ENCODE peak calls at places on chromosomes 13 and 19, in ten cellular contexts. B, D, K, A, I, W, X, G, L and Z are unnamed samples.
A peak's percentile ranks its signal among the peaks of the same experiment; 100 is the strongest.

GRCh38 chr13:28609936-28610335 is 49.0 kb upstream of the POMP start:
- DNase-seq in B (no peak), X (no peak), G (no peak), D (no peak), K (no peak), A (peak; percentile 73), L (peak; percentile 71), I (no peak), W (no peak), Z (peak; percentile 77)

GRCh38 chr19:37738371-37738770 is 18.8 kb upstream of the ZNF607 start:
- DNase-seq in G (no peak), L (no peak), W (no peak), A (no peak), B (no peak), I (no peak), K (no peak), X (no peak), D (no peak), Z (no peak)

GRCh38 chr19:31385744-31386143 is 36.5 kb upstream of the TSHZ3 start:
- DNase-seq in W (no peak), I (no peak), G (no peak), K (no peak), B (no peak), D (no peak), L (no peak), X (no peak), A (no peak), Z (no peak)

GRCh38 chr13:42395066-42395821 is 123.3 kb downstream of the AKAP11 start:
- DNase-seq in B (no peak), D (no peak), I (no peak), W (no peak), G (no peak), K (no peak), A (no peak), X (no peak), L (no peak), Z (no peak)

GRCh38 chr13:110882228-110882627 is 32.6 kb downstream of the ANKRD10 start:
- DNase-seq in X (no peak), A (no peak), B (no peak), W (no peak), G (no peak), I (no peak), L (no peak), K (no peak), D (no peak), Z (no peak)

GRCh38 chr13:30043631-30043925 is 193.2 kb upstream of the UBL3 start:
- DNase-seq in I (no peak), L (no peak), W (no peak), B (no peak), A (no peak), G (no peak), K (no peak), X (no peak), D (no peak), Z (no peak)

GRCh38 chr19:35220315-35220921 is 8.1 kb downstream of the FAM187B start:
- DNase-seq in A (no peak), W (no peak), G (no peak), K (no peak), I (no peak), D (peak; percentile 30), B (no peak), L (no peak), X (no peak), Z (no peak)

GRCh38 chr19:38721977-38722773 is 22.1 kb downstream of the CAPN12 start:
- DNase-seq in G (no peak), K (peak; percentile 48), A (no peak), B (peak; percentile 46), W (no peak), L (no peak), D (peak; percentile 93), X (no peak), I (peak; percentile 71), Z (no peak)

GRCh38 chr19:33225458-33225925 is at the start of gene SLC7A10:
- DNase-seq in K (peak; percentile 71), X (no peak), I (no peak), G (no peak), B (no peak), W (no peak), L (no peak), D (peak; percentile 41), A (no peak), Z (no peak)

GRCh38 chr13:32415019-32415418 is 12.9 kb downstream of the N4BP2L1 start:
- DNase-seq in I (no peak), G (peak; percentile 43), X (no peak), A (no peak), K (peak; percentile 51), B (no peak), D (no peak), L (no peak), W (no peak), Z (no peak)

GRCh38 chr13:93549326-93549855 is 322.8 kb downstream of the GPC6 start:
- DNase-seq in L (peak; percentile 7), A (no peak), I (no peak), D (no peak), W (no peak), B (no peak), X (no peak), K (no peak), G (no peak), Z (no peak)

GRCh38 chr13:33191425-33192221 is 93.9 kb downstream of the STARD13 start:
- DNase-seq in A (no peak), K (no peak), I (no peak), D (no peak), B (no peak), L (no peak), X (no peak), W (no peak), G (no peak), Z (no peak)

GRCh38 chr13:45744979-45745378 is 42.9 kb downstream of the CBY2 start:
- DNase-seq in L (no peak), I (no peak), A (no peak), D (no peak), B (no peak), W (no peak), G (no peak), X (no peak), K (no peak), Z (no peak)

GRCh38 chr13:94595943-94596574 is at the start of gene TGDS:
- DNase-seq in B (peak; percentile 84), G (peak; percentile 94), L (peak; percentile 86), I (peak; percentile 92), A (peak; percentile 67), X (peak; percentile 97), D (peak; percentile 97), W (peak; percentile 92), K (peak; percentile 94), Z (peak; percentile 78)

GRCh38 chr13:44493213-44493812 is 82.8 kb downstream of the TSC22D1 start:
- DNase-seq in A (no peak), X (no peak), G (peak; percentile 20), D (no peak), I (no peak), W (no peak), K (peak; percentile 7), B (no peak), L (no peak), Z (no peak)

DNA sequence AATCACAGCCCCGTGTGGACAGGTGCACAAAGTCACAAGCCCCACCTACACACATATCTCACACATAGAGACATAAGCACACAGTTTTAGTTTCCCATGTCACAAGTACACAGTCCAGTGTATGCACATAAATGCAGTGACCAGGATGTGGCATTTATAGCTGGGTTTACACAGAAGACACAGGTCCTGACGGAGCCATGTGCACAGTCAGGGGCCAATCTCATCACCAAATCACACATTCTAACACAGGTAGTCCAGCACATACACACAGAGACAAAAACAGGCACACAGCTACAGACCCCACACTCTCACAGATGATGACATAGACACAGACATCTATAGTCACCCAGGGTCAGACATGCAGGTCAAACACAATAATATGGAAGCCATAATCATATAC is 2.2 kb downstream of the NUMBL start:
- DNase-seq in A (no peak), W (no peak), G (no peak), K (no peak), B (no peak), D (no peak), I (no peak), L (no peak), X (no peak), Z (no peak)
- H3K4me3 ChIP-seq in A (no peak overlapping the region), W (no peak overlapping the region), G (no peak overlapping the region), K (no peak overlapping the region), B (no peak overlapping the region), D (no peak overlapping the region), I (peak overlapping the region; percentile 79), L (peak overlapping the region; percentile 60), X (no peak overlapping the region), Z (peak overlapping the region; percentile 61)

GRCh38 chr13:111893071-111893606 is 173.8 kb upstream of the SOX1 start:
- DNase-seq in D (no peak), G (peak; percentile 15), K (peak; percentile 93), B (peak; percentile 87), X (peak; percentile 70), A (no peak), W (no peak), L (no peak), I (no peak), Z (no peak)
- H3K4me3 ChIP-seq in D (no peak overlapping the region), G (no peak overlapping the region), K (peak overlapping the region; percentile 49), B (peak overlapping the region; percentile 44), X (no peak overlapping the region), A (no peak overlapping the region), W (no peak overlapping the region), L (no peak overlapping the region), I (peak overlapping the region; percentile 58), Z (no peak overlapping the region)

GRCh38 chr19:46860125-46860845 is 512 bp upstream of the ARHGAP35 start:
- DNase-seq in G (peak; percentile 100), W (peak; percentile 96), I (peak; percentile 99), X (peak; percentile 99), D (peak; percentile 99), B (peak; percentile 97), K (peak; percentile 98), A (peak; percentile 91), L (peak; percentile 96), Z (peak; percentile 91)
- H3K4me3 ChIP-seq in G (peak overlapping the region; percentile 65), W (peak overlapping the region; percentile 75), I (peak overlapping the region; percentile 79), X (peak overlapping the region; percentile 97), D (peak overlapping the region; percentile 100), B (peak overlapping the region; percentile 95), K (peak overlapping the region; percentile 95), A (peak overlapping the region; percentile 82), L (peak overlapping the region; percentile 87), Z (peak overlapping the region; percentile 86)

GRCh38 chr19:49513746-49514118 is 1.3 kb downstream of the FCGRT start:
- DNase-seq in X (no peak), K (no peak), A (no peak), D (peak; percentile 62), B (no peak), L (no peak), G (no peak), I (no peak), W (no peak), Z (no peak)

GRCh38 chr19:49515767-49516166 is 3.3 kb downstream of the FCGRT start:
- DNase-seq in X (no peak), W (no peak), A (no peak), L (no peak), D (peak; percentile 83), G (no peak), B (no peak), I (peak; percentile 51), K (no peak), Z (no peak)

GRCh38 chr19:49518033-49518432 is 5.6 kb downstream of the FCGRT start:
- DNase-seq in G (no peak), L (no peak), B (no peak), K (no peak), D (no peak), A (no peak), I (no peak), X (no peak), W (no peak), Z (no peak)

GRCh38 chr19:49512970-49513745 is 697 bp downstream of the FCGRT start:
- DNase-seq in I (peak; percentile 70), K (peak; percentile 80), B (peak; percentile 53), W (no peak), G (peak; percentile 30), X (no peak), L (no peak), D (peak; percentile 90), A (no peak), Z (no peak)

GRCh38 chr19:49514151-49514550 is 1.7 kb downstream of the FCGRT start:
- DNase-seq in B (no peak), L (no peak), G (no peak), X (no peak), K (no peak), I (no peak), A (no peak), W (no peak), D (peak; percentile 53), Z (no peak)
- H3K4me3 ChIP-seq in B (peak overlapping the region; percentile 83), L (no peak overlapping the region), G (no peak overlapping the region), X (no peak overlapping the region), K (peak overlapping the region; percentile 66), I (peak overlapping the region; percentile 90), A (no peak overlapping the region), W (peak overlapping the region; percentile 51), D (no peak overlapping the region), Z (no peak overlapping the region)